ENCODE peak calls at places on chromosomes 2 and 18, in eight cellular contexts. Q is adrenal gland, U is pons, V is posterior vena cava, G is SK-N-DZ, N is left cardiac atrium, Z is iris pigment epithelial cell, F is mammary epithelial cell. P is an unnamed sample.

GRCh38 chr2:42977236-42978174 is 185.1 kb upstream of the HAAO start:
- DNase-seq in Q (no peak), V (peak; percentile 80), F (no peak), Z (no peak), U (no peak), G (no peak), N (no peak), P (no peak)

GRCh38 chr18:25516121-25516520 is 164.2 kb upstream of the ZNF521 start:
- DNase-seq in Z (no peak), Q (no peak), U (no peak), G (no peak), F (no peak), N (no peak), V (no peak), P (no peak)

GRCh38 chr2:218618102-218618860 is 10.6 kb downstream of the PLCD4 start:
- DNase-seq in V (no peak), G (no peak), F (no peak), Q (no peak), U (no peak), N (no peak), Z (no peak), P (no peak)

GRCh38 chr2:24409166-24409565 is 48.8 kb upstream of the ITSN2 start:
- DNase-seq in Q (no peak), U (no peak), F (no peak), G (no peak), V (no peak), N (no peak), Z (no peak), P (no peak)

GRCh38 chr2:86433137-86433536 is 8.0 kb upstream of the KDM3A start:
- DNase-seq in F (no peak), V (no peak), N (no peak), U (no peak), Q (no peak), G (no peak), Z (no peak), P (no peak)

GRCh38 chr2:160207804-160208661 is 8.0 kb upstream of the ITGB6 start:
- DNase-seq in U (no peak), Q (peak; percentile 86), N (peak; percentile 84), V (peak; percentile 92), F (peak; percentile 98), G (peak; percentile 18), Z (peak; percentile 89), P (peak; percentile 88)

GRCh38 chr18:35311506-35311905 is 21.5 kb upstream of the ZSCAN30 start:
- DNase-seq in V (no peak), N (no peak), G (no peak), F (peak; percentile 32), Q (peak; percentile 20), U (peak; percentile 8), Z (peak; percentile 59), P (no peak)

GRCh38 chr2:36366491-36367120 is 11.0 kb downstream of the CRIM1 start:
- DNase-seq in Z (peak; percentile 77), V (no peak), U (no peak), N (no peak), Q (no peak), F (no peak), G (no peak), P (no peak)

GRCh38 chr18:36127866-36128845 is 984 bp downstream of the SLC39A6 start:
- DNase-seq in N (no peak), Z (peak; percentile 38), U (peak; percentile 22), G (peak; percentile 35), Q (peak; percentile 15), F (peak; percentile 40), V (no peak), P (peak; percentile 43)

GRCh38 chr2:159710601-159711180 is 1.6 kb upstream of the MARCHF7 start:
- DNase-seq in Q (no peak), V (no peak), N (no peak), G (no peak), U (no peak), Z (peak; percentile 77), F (no peak), P (no peak)

GRCh38 chr2:132816234-132816633 is 146.2 kb upstream of the LYPD1 start:
- DNase-seq in N (no peak), G (no peak), U (no peak), F (no peak), V (no peak), Q (no peak), Z (no peak), P (no peak)

GRCh38 chr18:7789853-7790552 is 222.9 kb downstream of the PTPRM start:
- DNase-seq in N (no peak), Z (peak; percentile 62), U (peak; percentile 20), F (peak; percentile 37), G (peak; percentile 40), Q (no peak), V (no peak), P (no peak)

GRCh38 chr2:110215566-110216158 is 3.3 kb upstream of the MTLN start:
- DNase-seq in N (no peak), U (no peak), Z (no peak), Q (no peak), F (no peak), G (no peak), V (no peak), P (no peak)

GRCh38 chr2:238901461-238902057 is 53.7 kb downstream of the TWIST2 start:
- DNase-seq in V (peak; percentile 76), Q (no peak), Z (no peak), F (no peak), G (no peak), N (no peak), U (no peak), P (peak; percentile 34)

GRCh38 chr2:159225025-159226016 is 61.2 kb downstream of the WDSUB1 start:
- DNase-seq in V (no peak), U (no peak), Q (no peak), N (peak; percentile 43), G (no peak), Z (no peak), F (no peak), P (peak; percentile 64)

GRCh38 chr2:204260162-204260877 is 285.0 kb upstream of the PARD3B start:
- DNase-seq in Q (peak; percentile 57), V (peak; percentile 87), G (peak; percentile 85), U (peak; percentile 89), Z (peak; percentile 71), N (peak; percentile 71), F (peak; percentile 19), P (peak; percentile 86)

GRCh38 chr2:240387669-240388358 is 47.6 kb upstream of the GPC1 start:
- DNase-seq in Z (peak; percentile 91), V (peak; percentile 90), N (peak; percentile 77), G (no peak), U (peak; percentile 62), Q (peak; percentile 96), F (peak; percentile 72), P (peak; percentile 81)

GRCh38 chr18:43526436-43527150 is 249.3 kb upstream of the SYT4 start:
- DNase-seq in Q (no peak), Z (no peak), N (no peak), U (no peak), F (no peak), V (no peak), G (no peak), P (no peak)

GRCh38 chr2:85277416-85278158 is 50.2 kb downstream of the TGOLN2 start:
- DNase-seq in Z (peak; percentile 79), G (no peak), V (no peak), N (peak; percentile 70), F (peak; percentile 88), Q (no peak), U (no peak), P (peak; percentile 92)

P was measured in right cardiac atrium.